ENCODE peak calls at places on chromosomes 4 and X, in seven cellular contexts. One of them, this sample, is unnamed.

GRCh38 chrX:97367149-97367548 is 483.4 kb downstream of the RPA4 start:
- DNase-seq in GM23338: no peak
- DNase-seq in neural progenitor cell: no peak
- DNase-seq in MM.1S: no peak
- DNase-seq in OCI-LY7: no peak
- DNase-seq in fibroblast of lung: peak; percentile 72
- DNase-seq in PC-9: no peak
- DNase-seq in this sample: no peak

GRCh38 chrX:19897087-19897486 is 9.7 kb upstream of the SH3KBP1 start:
- DNase-seq in GM23338: no peak
- DNase-seq in neural progenitor cell: no peak
- DNase-seq in MM.1S: no peak
- DNase-seq in OCI-LY7: no peak
- DNase-seq in fibroblast of lung: no peak
- DNase-seq in PC-9: no peak
- DNase-seq in this sample: no peak

GRCh38 chr4:127309360-127310095 is 323.2 kb upstream of the INTU start:
- DNase-seq in GM23338: no peak
- DNase-seq in neural progenitor cell: no peak
- DNase-seq in MM.1S: no peak
- DNase-seq in OCI-LY7: no peak
- DNase-seq in fibroblast of lung: peak; percentile 91
- DNase-seq in PC-9: no peak
- DNase-seq in this sample: no peak

GRCh38 chr4:7365472-7366179 is 69.1 kb downstream of the PSAPL1 start:
- DNase-seq in GM23338: no peak
- DNase-seq in neural progenitor cell: no peak
- DNase-seq in MM.1S: no peak
- DNase-seq in OCI-LY7: no peak
- DNase-seq in fibroblast of lung: no peak
- DNase-seq in PC-9: no peak
- DNase-seq in this sample: no peak

GRCh38 chr4:40255722-40256281 is 59.0 kb downstream of the RHOH start:
- DNase-seq in GM23338: no peak
- DNase-seq in neural progenitor cell: no peak
- DNase-seq in MM.1S: no peak
- DNase-seq in OCI-LY7: no peak
- DNase-seq in fibroblast of lung: peak; percentile 99
- DNase-seq in PC-9: peak; percentile 95
- DNase-seq in this sample: peak; percentile 96

GRCh38 chr4:182695842-182696241 is 221.3 kb downstream of the DCTD start:
- DNase-seq in GM23338: no peak
- DNase-seq in neural progenitor cell: no peak
- DNase-seq in MM.1S: no peak
- DNase-seq in OCI-LY7: no peak
- DNase-seq in fibroblast of lung: peak; percentile 72
- DNase-seq in PC-9: no peak
- DNase-seq in this sample: no peak

GRCh38 chr4:55444822-55445221 is 49.1 kb downstream of the TMEM165 start:
- DNase-seq in GM23338: no peak
- DNase-seq in neural progenitor cell: peak; percentile 24
- DNase-seq in MM.1S: no peak
- DNase-seq in OCI-LY7: no peak
- DNase-seq in fibroblast of lung: peak; percentile 61
- DNase-seq in PC-9: no peak
- DNase-seq in this sample: peak; percentile 31

GRCh38 chrX:106862972-106863688 is 40.0 kb downstream of the RIPPLY1 start:
- DNase-seq in GM23338: peak; percentile 62
- DNase-seq in neural progenitor cell: peak; percentile 29
- DNase-seq in MM.1S: peak; percentile 26
- DNase-seq in OCI-LY7: peak; percentile 30
- DNase-seq in fibroblast of lung: no peak
- DNase-seq in PC-9: no peak
- DNase-seq in this sample: peak; percentile 3

GRCh38 chr4:42561031-42561430 is 95.9 kb downstream of the ATP8A1 start:
- DNase-seq in GM23338: no peak
- DNase-seq in neural progenitor cell: no peak
- DNase-seq in MM.1S: no peak
- DNase-seq in OCI-LY7: no peak
- DNase-seq in fibroblast of lung: no peak
- DNase-seq in PC-9: no peak
- DNase-seq in this sample: no peak

GRCh38 chrX:13487731-13488505 is 81.5 kb upstream of the EGFL6 start:
- DNase-seq in GM23338: peak; percentile 68
- DNase-seq in neural progenitor cell: peak; percentile 78
- DNase-seq in MM.1S: peak; percentile 46
- DNase-seq in OCI-LY7: peak; percentile 73
- DNase-seq in fibroblast of lung: peak; percentile 90
- DNase-seq in PC-9: peak; percentile 95
- DNase-seq in this sample: peak; percentile 81

GRCh38 chrX:75045369-75045768 is 110.7 kb downstream of the ABCB7 start:
- DNase-seq in GM23338: no peak
- DNase-seq in neural progenitor cell: no peak
- DNase-seq in MM.1S: no peak
- DNase-seq in OCI-LY7: no peak
- DNase-seq in fibroblast of lung: no peak
- DNase-seq in PC-9: no peak
- DNase-seq in this sample: no peak
- H3K79me2 ChIP-seq in GM23338: no peaks in the 10 kb centered on the region
- H3K79me2 ChIP-seq in neural progenitor cell: no peaks in the 10 kb centered on the region
- H3K79me2 ChIP-seq in MM.1S: no peaks in the 10 kb centered on the region
- H3K79me2 ChIP-seq in OCI-LY7: no peaks in the 10 kb centered on the region
- H3K79me2 ChIP-seq in fibroblast of lung: no peaks in the 10 kb centered on the region
- H3K79me2 ChIP-seq in PC-9: no peaks in the 10 kb centered on the region
- H3K79me2 ChIP-seq in this sample: no peaks in the 10 kb centered on the region

GRCh38 chrX:132034648-132035047 is 11.5 kb downstream of the STK26 start:
- DNase-seq in GM23338: no peak
- DNase-seq in neural progenitor cell: no peak
- DNase-seq in MM.1S: no peak
- DNase-seq in OCI-LY7: no peak
- DNase-seq in fibroblast of lung: no peak
- DNase-seq in PC-9: no peak
- DNase-seq in this sample: no peak
- H3K79me2 ChIP-seq in GM23338: peaks cover 98% of the 10 kb centered on the region
- H3K79me2 ChIP-seq in neural progenitor cell: peaks cover 96% of the 10 kb centered on the region
- H3K79me2 ChIP-seq in MM.1S: peaks cover 81% of the 10 kb centered on the region
- H3K79me2 ChIP-seq in OCI-LY7: peaks cover 57% of the 10 kb centered on the region
- H3K79me2 ChIP-seq in fibroblast of lung: no peaks in the 10 kb centered on the region
- H3K79me2 ChIP-seq in PC-9: peaks cover 82% of the 10 kb centered on the region
- H3K79me2 ChIP-seq in this sample: no peaks in the 10 kb centered on the region

DNA sequence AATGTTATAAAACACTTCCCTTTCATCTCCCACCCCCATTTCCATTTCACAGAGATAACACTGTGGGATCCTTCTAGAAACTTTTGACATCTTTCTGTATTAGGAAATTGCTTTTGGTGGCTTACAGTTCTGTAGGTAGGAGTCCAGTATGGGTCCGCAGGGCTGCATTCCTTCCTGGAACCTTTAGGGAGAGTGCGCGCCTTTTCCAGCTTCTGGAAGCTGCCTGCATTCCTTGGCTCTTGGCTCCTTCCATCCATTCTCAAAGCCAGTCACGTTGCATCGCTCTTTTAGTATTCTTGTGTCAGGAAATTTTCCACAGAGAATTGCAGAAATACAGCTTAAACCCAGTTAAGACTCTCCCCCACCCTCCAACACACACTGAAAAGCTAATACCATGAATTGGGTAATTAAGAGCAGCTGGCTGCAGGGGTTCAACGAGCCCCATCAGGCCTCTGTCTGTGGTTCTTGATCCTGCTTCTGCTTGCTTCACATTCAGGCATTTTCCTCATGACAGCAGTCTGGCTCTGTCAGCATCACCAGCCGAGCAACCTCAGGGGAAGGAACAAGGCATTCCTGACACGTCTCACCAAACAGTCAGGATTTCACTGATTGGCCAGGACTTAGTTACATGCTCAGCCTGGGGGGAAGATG is 48.8 kb downstream of the SEPTIN11 start:
- DNase-seq in GM23338: no peak
- DNase-seq in neural progenitor cell: peak; percentile 26
- DNase-seq in MM.1S: no peak
- DNase-seq in OCI-LY7: no peak
- DNase-seq in fibroblast of lung: peak; percentile 74
- DNase-seq in PC-9: no peak
- DNase-seq in this sample: no peak
- H3K79me2 ChIP-seq in GM23338: peaks cover 10% of the 10 kb centered on the region
- H3K79me2 ChIP-seq in neural progenitor cell: peaks cover 19% of the 10 kb centered on the region
- H3K79me2 ChIP-seq in MM.1S: peaks cover 1% of the 10 kb centered on the region
- H3K79me2 ChIP-seq in OCI-LY7: no peaks in the 10 kb centered on the region
- H3K79me2 ChIP-seq in fibroblast of lung: peaks cover 54% of the 10 kb centered on the region
- H3K79me2 ChIP-seq in PC-9: no peaks in the 10 kb centered on the region
- H3K79me2 ChIP-seq in this sample: peaks cover 6% of the 10 kb centered on the region

DNA sequence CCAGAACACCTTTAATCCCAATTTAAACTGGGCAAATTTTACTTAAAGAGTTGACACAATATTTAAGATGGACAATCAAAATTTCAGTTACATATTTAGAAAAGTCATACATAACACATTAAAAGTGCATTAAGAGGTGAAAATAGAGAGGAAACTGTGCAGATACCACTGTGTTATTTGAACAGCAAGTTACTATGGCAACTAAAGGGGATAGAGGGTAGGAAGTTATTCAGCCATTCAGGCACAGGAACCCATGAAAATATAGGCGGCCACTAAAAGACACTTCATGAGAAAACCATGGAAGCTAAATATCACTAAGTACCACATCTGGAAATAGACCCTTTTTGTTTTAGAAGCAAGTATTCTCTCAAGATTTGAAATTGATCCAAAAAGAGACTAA is 75.1 kb downstream of the PDGFC start:
- DNase-seq in GM23338: no peak
- DNase-seq in neural progenitor cell: no peak
- DNase-seq in MM.1S: no peak
- DNase-seq in OCI-LY7: no peak
- DNase-seq in fibroblast of lung: no peak
- DNase-seq in PC-9: no peak
- DNase-seq in this sample: peak; percentile 6
- H3K79me2 ChIP-seq in GM23338: no peaks in the 10 kb centered on the region
- H3K79me2 ChIP-seq in neural progenitor cell: no peaks in the 10 kb centered on the region
- H3K79me2 ChIP-seq in MM.1S: no peaks in the 10 kb centered on the region
- H3K79me2 ChIP-seq in OCI-LY7: no peaks in the 10 kb centered on the region
- H3K79me2 ChIP-seq in fibroblast of lung: peaks cover 77% of the 10 kb centered on the region
- H3K79me2 ChIP-seq in PC-9: no peaks in the 10 kb centered on the region
- H3K79me2 ChIP-seq in this sample: no peaks in the 10 kb centered on the region